ENCODE peak calls at places on chromosome X, in nine cellular contexts. H is A549, W is cardiac muscle cell, V is endothelial cell, O is right lobe of liver, J is ascending aorta, T is heart left ventricle, Q is RWPE2, E is brain microvascular endothelial cell. A is an unnamed sample.

GRCh38 chrX:40644175-40644574 is 3.2 kb downstream of the CXorf38 start:
- DNase-seq in Q (no peak), O (no peak), V (no peak), W (no peak), H (no peak), E (peak; percentile 2), T (no peak), J (no peak), A (no peak)

GRCh38 chrX:150536455-150537116 is 31.8 kb upstream of the MTM1 start:
- DNase-seq in W (no peak), J (no peak), V (no peak), E (no peak), H (peak; percentile 28), T (no peak), Q (no peak), O (no peak), A (no peak)

GRCh38 chrX:41064028-41064427 is 21.2 kb upstream of the USP9X start:
- DNase-seq in Q (no peak), O (no peak), V (no peak), E (no peak), W (no peak), H (no peak), J (no peak), T (no peak), A (peak; percentile 43)

GRCh38 chrX:69253821-69254220 is 88.6 kb upstream of the PJA1 start:
- DNase-seq in T (no peak), W (no peak), Q (no peak), E (no peak), O (no peak), J (no peak), H (no peak), V (no peak), A (no peak)

GRCh38 chrX:20231598-20231997 is 35.1 kb downstream of the RPS6KA3 start:
- DNase-seq in T (no peak), Q (no peak), W (no peak), V (no peak), O (no peak), J (no peak), E (no peak), H (no peak), A (no peak)

GRCh38 chrX:65926095-65927019 is 113.5 kb downstream of the VSIG4 start:
- DNase-seq in T (no peak), H (no peak), J (no peak), E (no peak), V (no peak), W (no peak), Q (no peak), O (no peak), A (no peak)

GRCh38 chrX:24364326-24364725 is 3.9 kb downstream of the SUPT20HL1 start:
- DNase-seq in O (no peak), E (no peak), V (no peak), W (peak; percentile 70), Q (no peak), H (no peak), T (no peak), J (no peak), A (no peak)

GRCh38 chrX:134562002-134562401 is 96.3 kb downstream of the PLAC1 start:
- DNase-seq in O (no peak), Q (no peak), E (no peak), V (no peak), H (no peak), T (no peak), W (no peak), J (no peak), A (no peak)

GRCh38 chrX:41734530-41734929 is 10.5 kb downstream of the GPR82 start:
- DNase-seq in O (no peak), V (no peak), T (no peak), W (no peak), E (peak; percentile 22), J (no peak), H (peak; percentile 30), Q (no peak), A (peak; percentile 2)

GRCh38 chrX:28590394-28590793 is 3.1 kb downstream of the IL1RAPL1 start:
- DNase-seq in O (no peak), J (no peak), E (no peak), W (peak; percentile 26), Q (no peak), T (no peak), V (no peak), H (no peak), A (no peak)

GRCh38 chrX:24494544-24495113 is 29.5 kb downstream of the PDK3 start:
- DNase-seq in H (peak; percentile 74), J (no peak), Q (no peak), E (peak; percentile 58), V (no peak), W (no peak), T (no peak), O (no peak), A (peak; percentile 61)

GRCh38 chrX:19487520-19488200 is 27.6 kb downstream of the MAP3K15 start:
- DNase-seq in Q (no peak), H (peak; percentile 29), E (no peak), W (no peak), O (no peak), J (no peak), T (no peak), V (no peak), A (no peak)

GRCh38 chrX:56726609-56727008 is 2.4 kb upstream of the NBDY start:
- DNase-seq in J (no peak), H (peak; percentile 67), V (no peak), Q (no peak), E (peak; percentile 27), W (peak; percentile 46), T (no peak), O (no peak), A (peak; percentile 30)

GRCh38 chrX:115968436-115969252 is 201.9 kb upstream of the AGTR2 start:
- DNase-seq in H (peak; percentile 83), T (peak; percentile 59), E (no peak), J (no peak), V (peak; percentile 46), Q (no peak), W (peak; percentile 88), O (peak; percentile 52), A (no peak)

GRCh38 chrX:46386511-46386910 is 158.7 kb downstream of the ZNF674 start:
- DNase-seq in J (no peak), H (no peak), E (no peak), V (no peak), T (no peak), W (no peak), Q (no peak), O (no peak), A (no peak)

GRCh38 chrX:152930516-152930915 is 32.6 kb downstream of the ZNF185 start:
- DNase-seq in J (no peak), W (no peak), Q (peak; percentile 7), V (no peak), H (no peak), T (no peak), O (peak; percentile 0), E (no peak), A (no peak)

GRCh38 chrX:24371391-24371972 is 11.0 kb downstream of the SUPT20HL1 start:
- DNase-seq in V (peak; percentile 60), E (peak; percentile 40), W (peak; percentile 87), T (peak; percentile 37), Q (no peak), O (peak; percentile 35), H (peak; percentile 69), J (no peak), A (peak; percentile 25)

GRCh38 chrX:51336584-51336983 is 4.0 kb downstream of the NUDT10 start:
- DNase-seq in V (peak; percentile 2), W (peak; percentile 52), J (no peak), H (peak; percentile 47), Q (no peak), O (peak; percentile 22), E (peak; percentile 44), T (no peak), A (peak; percentile 9)

GRCh38 chrX:141632124-141632523 is 42.6 kb downstream of the SPANXA2 start:
- DNase-seq in Q (no peak), O (no peak), J (no peak), E (no peak), W (no peak), H (no peak), T (no peak), V (no peak), A (no peak)

DNA sequence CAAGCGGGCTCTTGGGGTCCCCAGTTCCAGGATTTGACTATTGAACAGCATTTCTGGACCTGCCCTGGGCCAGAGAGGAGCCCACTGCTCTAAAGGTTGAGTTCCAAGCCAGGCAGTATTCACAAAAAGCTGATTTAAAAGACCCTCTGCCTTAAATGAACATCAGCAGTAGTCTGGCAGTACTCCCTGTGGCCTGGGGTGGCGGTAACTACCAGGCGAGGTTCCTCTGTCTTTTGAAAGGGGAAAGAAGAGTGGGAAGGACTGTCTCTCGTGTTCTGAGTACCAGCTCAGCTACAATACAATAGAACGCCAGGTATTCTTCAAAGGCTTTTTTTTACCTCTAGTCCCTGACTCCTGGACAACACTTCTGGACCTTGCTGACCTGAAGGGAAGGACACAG is 456.4 kb upstream of the TEX13C start:
- DNase-seq in O (no peak), V (peak; percentile 4), T (no peak), H (no peak), W (no peak), E (no peak), Q (no peak), J (no peak), A (no peak)
- TF ChIP-seq CTCF in O (no peak), V (no peak), T (no peak), H (no peak), W (no peak), E (no peak), Q (no peak), J (no peak), A (no peak)

GRCh38 chrX:44873415-44874270 is 655 bp downstream of the KDM6A start:
- DNase-seq in W (peak; percentile 58), Q (no peak), E (peak; percentile 51), J (no peak), V (peak; percentile 63), O (peak; percentile 60), H (peak; percentile 56), T (peak; percentile 69), A (peak; percentile 17)
- TF ChIP-seq CTCF in W (no peak), Q (no peak), E (no peak), J (no peak), V (no peak), O (no peak), H (peak; percentile 13), T (no peak), A (no peak)

GRCh38 chrX:11427082-11428033 is 134.1 kb downstream of the AMELX start:
- DNase-seq in J (no peak), E (no peak), V (peak; percentile 37), T (peak; percentile 54), O (peak; percentile 33), Q (no peak), W (peak; percentile 6), H (no peak), A (no peak)
- TF ChIP-seq CTCF in J (peak; percentile 40), E (peak; percentile 64), V (no peak), T (peak; percentile 4), O (peak; percentile 12), Q (no peak), W (peak; percentile 50), H (no peak), A (peak; percentile 48)

GRCh38 chrX:137198040-137198439 is 164.2 kb upstream of the GPR101 start:
- DNase-seq in J (no peak), H (no peak), E (no peak), W (no peak), Q (no peak), V (no peak), T (no peak), O (no peak), A (no peak)

GRCh38 chrX:137195296-137195695 is 161.5 kb upstream of the GPR101 start:
- DNase-seq in W (no peak), H (no peak), V (no peak), Q (no peak), E (no peak), O (no peak), T (no peak), J (no peak), A (no peak)

GRCh38 chrX:137195991-137196390 is 162.2 kb upstream of the GPR101 start:
- DNase-seq in W (no peak), O (no peak), V (no peak), Q (no peak), H (no peak), J (no peak), T (no peak), E (no peak), A (no peak)

GRCh38 chrX:137194164-137194563 is 160.4 kb upstream of the GPR101 start:
- DNase-seq in E (peak; percentile 5), O (no peak), H (peak; percentile 42), T (no peak), J (no peak), V (peak; percentile 64), Q (no peak), W (peak; percentile 49), A (no peak)
- TF ChIP-seq CTCF in E (peak; percentile 20), O (peak; percentile 64), H (peak; percentile 29), T (no peak), J (peak; percentile 7), V (peak; percentile 51), Q (peak; percentile 14), W (peak; percentile 30), A (peak; percentile 38)